ENCODE peak calls at places on chromosomes 11 and 22, in five cellular contexts. V is spleen; H is activated naive CD4-positive, alpha-beta T cell treated with anti-CD3 and anti-CD28 coated beads, Interleukin-2, amount 10 ng/mL, durations not matched to agents 7 days and 5 days; G is stimulated activated CD8-positive, alpha-beta memory T cell treated with anti-CD3 and anti-CD28 coated beads, Interleukin-15, amount 100 ng/mL, for 4 hours; P is NAMALWA. E is an unnamed sample.

GRCh38 chr11:57320067-57320718 is 4.6 kb downstream of the TNKS1BP1 start:
- DNase-seq in V (no peak), H (no peak), G (no peak), P (no peak), E (no peak)

GRCh38 chr11:66883021-66883968 is 26.4 kb downstream of the LRFN4 start:
- DNase-seq in V (peak; percentile 87), H (peak; percentile 79), G (peak; percentile 17), P (peak; percentile 69), E (no peak)

GRCh38 chr22:44620129-44620840 is 81.7 kb upstream of the PRR5 start:
- DNase-seq in V (peak; percentile 92), H (peak; percentile 93), G (peak; percentile 58), P (peak; percentile 28), E (no peak)

GRCh38 chr11:10211470-10211869 is 82.5 kb downstream of the SBF2 start:
- DNase-seq in V (no peak), H (no peak), G (no peak), P (no peak), E (no peak)

GRCh38 chr11:128633384-128633965 is 46.1 kb upstream of the ETS1 start:
- DNase-seq in V (no peak), H (no peak), G (no peak), P (no peak), E (no peak)

GRCh38 chr22:46033256-46034200 is 56.6 kb upstream of the WNT7B start:
- DNase-seq in V (peak; percentile 25), H (no peak), G (no peak), P (no peak), E (no peak)

GRCh38 chr11:17498058-17498457 is 21.4 kb upstream of the ABCC8 start:
- DNase-seq in V (peak; percentile 64), H (no peak), G (no peak), P (peak; percentile 36), E (no peak)

GRCh38 chr11:118239509-118239908 is 12.7 kb downstream of the MPZL3 start:
- DNase-seq in V (no peak), H (no peak), G (no peak), P (no peak), E (no peak)

GRCh38 chr11:60498853-60499252 is 6.3 kb downstream of the MS4A12 start:
- DNase-seq in V (peak; percentile 82), H (no peak), G (no peak), P (peak; percentile 75), E (no peak)

GRCh38 chr11:65419773-65420481 is 2.7 kb upstream of the NEAT1 start:
- DNase-seq in V (peak; percentile 94), H (peak; percentile 85), G (no peak), P (peak; percentile 71), E (peak; percentile 65)

GRCh38 chr11:65903715-65904114 is 3.5 kb upstream of the FOSL1 start:
- DNase-seq in V (no peak), H (no peak), G (no peak), P (no peak), E (no peak)

GRCh38 chr11:120227228-120227852 is 12.6 kb upstream of the POU2F3 start:
- DNase-seq in V (no peak), H (no peak), G (no peak), P (no peak), E (no peak)

GRCh38 chr11:11403763-11404725 is 51.0 kb upstream of the CSNK2A3 start:
- DNase-seq in V (no peak), H (no peak), G (no peak), P (no peak), E (no peak)

E was measured in esophagus squamous epithelium.